ENCODE peak calls at places on chromosomes 5 and 9, in six cellular contexts. X is tibial artery, O is suprapubic skin, D is ovary, B is lung, V is HCT116. F is an unnamed sample.

GRCh38 chr5:149001154-149001553 is 61.7 kb downstream of the SH3TC2 start:
- DNase-seq in X (no peak), O (no peak), D (no peak), B (no peak), V (no peak), F (no peak)

GRCh38 chr9:13786131-13786530 is 506.6 kb upstream of the MPDZ start:
- DNase-seq in X (peak; percentile 34), O (no peak), D (no peak), B (no peak), V (no peak), F (no peak)

GRCh38 chr9:137463194-137463930 is 4.2 kb upstream of the NSMF start:
- DNase-seq in X (no peak), O (peak; percentile 64), D (peak; percentile 19), B (no peak), V (no peak), F (no peak)

GRCh38 chr9:74696520-74696919 is 191.2 kb downstream of the TRPM6 start:
- DNase-seq in X (no peak), O (no peak), D (no peak), B (no peak), V (no peak), F (no peak)

GRCh38 chr9:72038408-72038807 is 22.0 kb downstream of the C9orf57 start:
- DNase-seq in X (no peak), O (no peak), D (no peak), B (peak; percentile 33), V (no peak), F (no peak)

GRCh38 chr5:71533614-71534013 is 53.5 kb upstream of the MCCC2 start:
- DNase-seq in X (no peak), O (no peak), D (no peak), B (no peak), V (peak; percentile 15), F (no peak)

GRCh38 chr5:8892931-8893330 is 652.9 kb downstream of the SEMA5A start:
- DNase-seq in X (no peak), O (no peak), D (no peak), B (no peak), V (no peak), F (no peak)

GRCh38 chr9:75551866-75552265 is 338.6 kb upstream of the PCSK5 start:
- DNase-seq in X (no peak), O (no peak), D (no peak), B (no peak), V (no peak), F (no peak)

GRCh38 chr5:67234671-67235176 is 38.1 kb upstream of the CD180 start:
- DNase-seq in X (no peak), O (no peak), D (peak; percentile 44), B (peak; percentile 46), V (no peak), F (peak; percentile 37)

GRCh38 chr5:36870399-36871040 is 6.0 kb upstream of the NIPBL start:
- DNase-seq in X (no peak), O (no peak), D (no peak), B (no peak), V (peak; percentile 68), F (no peak)

GRCh38 chr9:107705521-107705920 is 216.0 kb upstream of the KLF4 start:
- DNase-seq in X (no peak), O (no peak), D (no peak), B (no peak), V (no peak), F (no peak)
- H3K27ac ChIP-seq in X (no peak overlapping the region), O (no peak overlapping the region), D (no peak overlapping the region), B (no peak overlapping the region), V (no peak overlapping the region), F (no peak overlapping the region)

DNA sequence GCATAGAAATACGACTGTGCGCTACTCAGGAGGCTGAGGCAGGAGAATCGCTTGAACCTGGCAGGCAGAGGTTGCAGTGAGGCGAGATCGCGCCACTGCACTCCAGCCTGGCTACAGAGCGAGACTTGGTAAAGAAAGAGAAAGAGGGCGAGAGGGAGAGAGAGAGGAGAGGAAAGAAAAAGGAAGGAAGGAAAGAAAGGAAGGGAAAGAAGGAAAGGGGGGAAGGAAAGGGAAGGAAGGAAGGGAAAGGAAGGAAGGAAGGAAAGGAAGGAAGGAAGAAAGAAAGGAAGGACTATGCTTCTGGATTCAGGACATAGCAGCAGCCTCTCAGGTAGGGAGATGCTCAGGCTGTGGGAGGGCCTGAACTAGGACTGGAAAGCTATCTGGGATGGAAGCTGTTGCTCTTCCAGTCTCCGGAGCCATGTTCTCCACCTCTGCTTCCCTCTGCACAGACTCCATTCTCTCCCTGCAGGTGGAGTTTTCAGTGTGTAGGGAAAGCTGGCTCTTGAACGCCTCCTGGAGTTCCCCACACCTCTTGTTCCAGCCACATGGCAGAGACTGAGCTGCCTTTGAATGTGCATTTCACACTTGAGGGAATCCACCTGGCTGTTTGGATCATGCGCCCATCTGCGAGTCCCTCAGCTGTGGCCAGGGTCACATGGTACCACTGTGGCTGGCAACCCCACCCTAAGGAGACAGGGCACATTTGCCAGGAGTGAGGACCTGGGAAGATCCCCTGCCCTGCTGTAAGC is 9.1 kb downstream of the SWI5 start:
- DNase-seq in X (no peak), O (no peak), D (no peak), B (no peak), V (no peak), F (no peak)
- TF ChIP-seq CTCF in X (no peak), O (no peak), D (no peak), B (no peak), V (no peak), F (no peak)

GRCh38 chr9:114038724-114039313 is 39.3 kb downstream of the AMBP start:
- DNase-seq in X (no peak), O (no peak), D (no peak), B (peak; percentile 22), V (no peak), F (no peak)

GRCh38 chr9:114039484-114039883 is 38.6 kb downstream of the AMBP start:
- DNase-seq in X (no peak), O (peak; percentile 13), D (no peak), B (peak; percentile 21), V (no peak), F (no peak)

GRCh38 chr9:114037249-114037648 is 40.9 kb downstream of the AMBP start:
- DNase-seq in X (no peak), O (no peak), D (no peak), B (no peak), V (no peak), F (no peak)

GRCh38 chr9:114035845-114036785 is 42.0 kb downstream of the AMBP start:
- DNase-seq in X (no peak), O (peak; percentile 40), D (no peak), B (peak; percentile 26), V (no peak), F (no peak)

GRCh38 chr9:114037961-114038723 is 40.0 kb downstream of the AMBP start:
- DNase-seq in X (no peak), O (peak; percentile 41), D (no peak), B (peak; percentile 24), V (no peak), F (no peak)
- H3K4me3 ChIP-seq in X (no peak overlapping the region), O (no peak overlapping the region), D (no peak overlapping the region), B (no peak overlapping the region), V (no peak overlapping the region), F (no peak overlapping the region)

GRCh38 chr9:124221685-124222084 is 36.1 kb upstream of the NEK6 start:
- DNase-seq in X (no peak), O (peak; percentile 20), D (no peak), B (no peak), V (no peak), F (no peak)

GRCh38 chr9:124217839-124218437 is 39.8 kb upstream of the NEK6 start:
- DNase-seq in X (no peak), O (peak; percentile 34), D (no peak), B (no peak), V (no peak), F (no peak)

GRCh38 chr9:124218438-124219289 is 39.1 kb upstream of the NEK6 start:
- DNase-seq in X (peak; percentile 64), O (peak; percentile 72), D (no peak), B (peak; percentile 66), V (peak; percentile 36), F (no peak)

GRCh38 chr9:124220551-124221451 is 36.9 kb upstream of the NEK6 start:
- DNase-seq in X (peak; percentile 46), O (peak; percentile 50), D (no peak), B (no peak), V (no peak), F (no peak)

GRCh38 chr9:124219290-124219605 is 38.5 kb upstream of the NEK6 start:
- DNase-seq in X (no peak), O (no peak), D (no peak), B (no peak), V (no peak), F (no peak)
- H3K27ac ChIP-seq in X (no peak overlapping the region), O (no peak overlapping the region), D (no peak overlapping the region), B (peak overlapping the region; percentile 65), V (no peak overlapping the region), F (no peak overlapping the region)

GRCh38 chr9:135130266-135130976 is 43.0 kb downstream of the OLFM1 start:
- DNase-seq in X (peak; percentile 27), O (no peak), D (no peak), B (no peak), V (peak; percentile 63), F (no peak)
- TF ChIP-seq CTCF in X (no peak), O (no peak), D (no peak), B (no peak), V (no peak), F (no peak)

GRCh38 chr9:29214162-29214520 is 1640.9 kb upstream of the C9orf72 start:
- DNase-seq in X (no peak), O (no peak), D (no peak), B (no peak), V (no peak), F (no peak)
- H3K4me3 ChIP-seq in X (no peak overlapping the region), O (peak overlapping the region; percentile 49), D (peak overlapping the region; percentile 49), B (no peak overlapping the region), V (no peak overlapping the region), F (no peak overlapping the region)